ENCODE peak calls at places on chromosome 21, in six cellular contexts. L, J, M, P, O and U are unnamed samples. For H3K9me3, the result is how much of the 10 kb centered on the place peaks cover.

GRCh38 chr21:45847870-45848269 is 133.7 kb upstream of the COL6A1 start:
- DNase-seq in J (no peak), L (no peak), M (no peak), O (no peak), P (no peak), U (no peak)

GRCh38 chr21:33395866-33396265 is 7.3 kb upstream of the IFNGR2 start:
- DNase-seq in P (no peak), O (no peak), M (no peak), L (no peak), J (no peak), U (no peak)

GRCh38 chr21:42319368-42319767 is 4.2 kb upstream of the TFF3 start:
- DNase-seq in J (no peak), O (no peak), L (no peak), M (no peak), P (peak), U (no peak)

GRCh38 chr21:34814529-34814951 is 145.7 kb downstream of the CLIC6 start:
- DNase-seq in L (no peak), O (peak), M (peak), J (no peak), P (no peak), U (no peak)

GRCh38 chr21:20789696-20790095 is 208.5 kb upstream of the NCAM2 start:
- DNase-seq in J (no peak), L (no peak), O (no peak), M (no peak), P (no peak), U (no peak)

GRCh38 chr21:32474179-32475059 is 61.9 kb downstream of the EVA1C start:
- DNase-seq in O (peak), P (no peak), J (no peak), M (no peak), L (no peak), U (no peak)

GRCh38 chr21:17688912-17689874 is 76.5 kb upstream of the BTG3 start:
- DNase-seq in P (peak), M (peak), O (no peak), J (no peak), L (peak), U (peak)

GRCh38 chr21:31623664-31624063 is 35.8 kb upstream of the SOD1 start:
- DNase-seq in O (no peak), J (no peak), L (no peak), M (no peak), P (no peak), U (no peak)

GRCh38 chr21:34113842-34114241 is 40.5 kb downstream of the MRPS6 start:
- DNase-seq in L (no peak), M (no peak), O (no peak), J (no peak), P (no peak), U (no peak)

GRCh38 chr21:41701749-41702148 is 65.1 kb downstream of the RIPK4 start:
- DNase-seq in L (no peak), P (no peak), O (no peak), M (no peak), J (no peak), U (no peak)

GRCh38 chr21:17711896-17712295 is 99.2 kb upstream of the BTG3 start:
- DNase-seq in L (no peak), J (no peak), P (no peak), M (no peak), O (no peak), U (no peak)

GRCh38 chr21:34808569-34809204 is 139.9 kb downstream of the CLIC6 start:
- DNase-seq in O (no peak), L (no peak), M (no peak), J (no peak), P (no peak), U (no peak)

GRCh38 chr21:33971492-33972013 is 55.9 kb upstream of the ATP5PO start:
- DNase-seq in O (no peak), L (no peak), M (no peak), P (no peak), J (no peak), U (no peak)

GRCh38 chr21:42427809-42428419 is 24.2 kb downstream of the UBASH3A start:
- DNase-seq in P (no peak), L (no peak), J (no peak), O (no peak), M (no peak), U (no peak)

GRCh38 chr21:38766987-38767722 is 38.6 kb upstream of the ETS2 start:
- DNase-seq in P (no peak), O (no peak), J (no peak), L (no peak), M (no peak), U (no peak)

GRCh38 chr21:30207252-30207579 is 8.7 kb downstream of the CLDN8 start:
- DNase-seq in M (no peak), P (no peak), J (no peak), L (no peak), O (no peak), U (no peak)

GRCh38 chr21:17466166-17466565 is 46.7 kb upstream of the CXADR start:
- DNase-seq in M (no peak), P (no peak), L (no peak), J (no peak), O (no peak), U (no peak)

GRCh38 chr21:42777757-42778344 is 101.5 kb downstream of the WDR4 start:
- DNase-seq in L (no peak), O (no peak), P (no peak), J (no peak), M (no peak), U (no peak)

GRCh38 chr21:15443740-15444117 is 286.1 kb upstream of the USP25 start:
- DNase-seq in M (no peak), P (no peak), L (no peak), J (no peak), O (no peak), U (no peak)

GRCh38 chr21:35857082-35857481 is 203.2 kb downstream of the SETD4 start:
- DNase-seq in L (no peak), O (no peak), J (no peak), M (no peak), P (no peak), U (no peak)

GRCh38 chr21:14495075-14495474 is 51.0 kb downstream of the SAMSN1 start:
- DNase-seq in M (no peak), J (no peak), L (no peak), P (no peak), O (no peak), U (no peak)

GRCh38 chr21:45537111-45537745 is 5.0 kb downstream of the SLC19A1 start:
- DNase-seq in O (no peak), L (no peak), M (peak), J (peak), P (peak), U (peak)

GRCh38 chr21:45517249-45518065 is 24.8 kb downstream of the SLC19A1 start:
- DNase-seq in P (no peak), J (peak), L (no peak), M (no peak), O (no peak), U (peak)

GRCh38 chr21:43973634-43973955 is 38.5 kb upstream of the TRAPPC10 start:
- DNase-seq in M (no peak), P (no peak), L (no peak), O (no peak), J (peak), U (no peak)

GRCh38 chr21:33189237-33189636 is 40.5 kb upstream of the IFNAR2 start:
- DNase-seq in P (no peak), J (no peak), O (no peak), L (no peak), M (no peak), U (no peak)

GRCh38 chr21:26112127-26112742 is 58.3 kb downstream of the APP start:
- DNase-seq in M (no peak), O (no peak), P (no peak), J (no peak), L (no peak), U (no peak)

GRCh38 chr21:29148535-29148934 is 18.1 kb downstream of the MAP3K7CL start:
- DNase-seq in L (peak), P (no peak), J (no peak), O (no peak), M (no peak), U (no peak)

GRCh38 chr21:38628426-38628825 is 130.1 kb upstream of the ERG start:
- DNase-seq in M (no peak), P (no peak), L (no peak), O (no peak), J (no peak), U (no peak)

GRCh38 chr21:34100337-34100736 is 27.0 kb downstream of the MRPS6 start:
- DNase-seq in P (no peak), J (no peak), M (no peak), L (no peak), O (no peak), U (no peak)

GRCh38 chr21:41945982-41946381 is 7.8 kb downstream of the C2CD2 start:
- DNase-seq in J (no peak), M (no peak), P (no peak), O (no peak), L (no peak), U (no peak)

GRCh38 chr21:39125752-39126485 is 57.3 kb downstream of the PSMG1 start:
- DNase-seq in P (peak), M (peak), L (peak), O (peak), J (peak), U (no peak)

GRCh38 chr21:38413958-38414506 is 84.2 kb downstream of the ERG start:
- DNase-seq in P (no peak), M (no peak), J (no peak), O (no peak), L (no peak), U (no peak)

GRCh38 chr21:25561668-25562641 is 45.3 kb downstream of the MRPL39 start:
- DNase-seq in P (peak), J (peak), O (peak), M (peak), L (peak), U (peak)

GRCh38 chr21:17438642-17439041 is 74.2 kb upstream of the CXADR start:
- DNase-seq in O (peak), J (no peak), M (peak), P (no peak), L (no peak), U (no peak)

GRCh38 chr21:29168874-29169273 is 38.4 kb downstream of the MAP3K7CL start:
- DNase-seq in L (no peak), O (no peak), J (no peak), M (no peak), P (no peak), U (no peak)

GRCh38 chr21:42221581-42222345 is 2.8 kb downstream of the ABCG1 start:
- DNase-seq in O (no peak), L (no peak), M (no peak), P (no peak), J (no peak), U (no peak)

GRCh38 chr21:17441370-17441769 is 71.5 kb upstream of the CXADR start:
- DNase-seq in L (no peak), M (no peak), J (no peak), O (no peak), P (no peak), U (no peak)

GRCh38 chr21:38712076-38712475 is 93.7 kb upstream of the ETS2 start:
- DNase-seq in L (no peak), J (no peak), M (no peak), P (no peak), O (peak), U (no peak)

GRCh38 chr21:39867198-39867650 is at the start of gene PCP4:
- DNase-seq in O (peak), J (no peak), L (peak), M (peak), P (peak), U (no peak)

GRCh38 chr21:16324630-16325029 is 594.8 kb downstream of the USP25 start:
- DNase-seq in M (no peak), L (no peak), O (no peak), J (no peak), P (no peak), U (no peak)

DNA sequence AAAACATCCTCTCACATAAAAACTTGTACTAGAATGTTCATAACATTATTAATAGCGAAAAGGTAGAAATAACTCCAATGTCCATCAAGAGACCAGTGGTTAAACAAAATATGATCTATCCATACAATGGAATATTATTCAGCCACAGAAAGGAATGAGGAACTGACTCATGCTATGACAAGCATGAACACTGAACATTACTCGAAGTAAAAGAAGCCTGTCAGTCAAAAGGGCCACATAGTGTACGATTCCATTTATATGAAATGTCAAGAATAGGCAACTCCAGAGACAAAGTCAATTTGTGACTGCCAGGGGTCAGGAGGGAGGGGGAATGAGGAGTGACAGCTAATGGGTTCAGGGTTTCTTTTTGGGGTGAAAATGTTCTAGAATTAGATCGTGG is 2.3 kb downstream of the VPS26C start:
- DNase-seq in P (no peak), M (no peak), J (no peak), O (no peak), L (no peak), U (no peak)
- TF ChIP-seq CTCF in P (no peak), M (no peak), J (no peak), O (no peak), L (no peak), U (no peak)

GRCh38 chr21:36866419-36866818 is 100.0 kb downstream of the HLCS start:
- DNase-seq in P (no peak), M (no peak), L (no peak), J (no peak), O (no peak), U (no peak)
- H3K4me3 ChIP-seq in P (no peak), M (no peak), L (no peak), J (no peak), O (no peak), U (no peak)

DNA sequence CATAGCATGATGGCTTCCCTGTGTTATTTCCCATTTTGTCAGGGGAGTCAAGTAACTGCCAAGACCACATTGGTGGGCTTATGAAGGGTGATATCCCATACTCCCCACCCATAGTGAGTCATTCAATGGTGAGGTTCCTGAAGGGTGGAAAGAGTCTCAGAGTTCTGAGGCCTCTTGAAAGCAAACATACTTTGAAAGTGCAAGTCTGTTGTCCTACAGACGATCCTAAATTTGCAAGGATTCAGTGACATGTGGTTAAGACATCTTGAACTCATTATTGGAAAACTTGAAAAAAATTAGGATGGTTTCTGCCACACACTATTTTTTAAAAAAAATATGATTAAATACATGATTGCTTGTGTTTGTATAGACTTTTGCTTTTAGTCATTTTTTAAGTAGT is 225.4 kb upstream of the ADAMTS5 start:
- DNase-seq in M (no peak), O (no peak), J (no peak), L (no peak), P (no peak), U (no peak)
- H3K9me3 ChIP-seq in M (under half), O (under half), J (under half), L (under half), P (under half), U (under half)

GRCh38 chr21:24420694-24421093 is 1186.6 kb downstream of the MRPL39 start:
- DNase-seq in J (no peak), L (no peak), M (no peak), P (no peak), O (no peak), U (no peak)

DNA sequence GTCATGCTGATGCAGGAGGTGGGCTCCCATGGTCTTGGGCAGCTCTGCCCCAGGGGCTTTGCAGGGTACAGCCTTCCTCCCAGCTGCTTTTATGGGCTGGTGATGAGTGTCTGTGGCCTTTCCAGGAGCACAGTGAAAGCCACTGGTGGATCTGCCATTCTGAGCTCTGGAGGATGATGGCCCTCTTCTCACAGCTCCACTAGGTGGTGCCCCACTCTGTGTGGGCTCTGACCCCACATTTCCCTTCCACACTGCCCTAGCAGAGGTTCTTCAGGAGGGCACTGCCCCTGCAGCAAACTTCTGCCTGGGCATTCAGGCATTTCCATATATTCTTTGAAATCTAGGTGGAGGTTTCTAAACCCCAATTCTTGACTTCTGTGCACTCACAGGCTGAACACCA is 1188.6 kb downstream of the MRPL39 start:
- DNase-seq in L (no peak), M (peak), O (no peak), P (no peak), J (no peak), U (no peak)
- TF ChIP-seq CTCF in L (no peak), M (peak), O (no peak), P (no peak), J (no peak), U (no peak)